ENCODE peak calls at places on chromosome 21, in four cellular contexts. One of them, this sample, is unnamed.

GRCh38 chr21:14589855-14590563 is 43.9 kb upstream of the SAMSN1 start:
- DNase-seq in GM23248: no peak
- DNase-seq in heart left ventricle: no peak
- DNase-seq in mammary epithelial cell: no peak
- DNase-seq in this sample: no peak

GRCh38 chr21:36419996-36420395 is 34.8 kb downstream of the CHAF1B start:
- DNase-seq in GM23248: peak; percentile 91
- DNase-seq in heart left ventricle: peak; percentile 86
- DNase-seq in mammary epithelial cell: peak; percentile 66
- DNase-seq in this sample: peak; percentile 73

GRCh38 chr21:15494481-15494880 is 235.3 kb upstream of the USP25 start:
- DNase-seq in GM23248: no peak
- DNase-seq in heart left ventricle: no peak
- DNase-seq in mammary epithelial cell: no peak
- DNase-seq in this sample: no peak

GRCh38 chr21:32307706-32308105 is 9.1 kb downstream of the MRAP start:
- DNase-seq in GM23248: no peak
- DNase-seq in heart left ventricle: no peak
- DNase-seq in mammary epithelial cell: no peak
- DNase-seq in this sample: no peak

GRCh38 chr21:41370840-41371697 is 9.2 kb downstream of the MX2 start:
- DNase-seq in GM23248: peak; percentile 10
- DNase-seq in heart left ventricle: no peak
- DNase-seq in mammary epithelial cell: no peak
- DNase-seq in this sample: no peak

GRCh38 chr21:46431884-46432488 is 26.7 kb upstream of the DIP2A start:
- DNase-seq in GM23248: no peak
- DNase-seq in heart left ventricle: no peak
- DNase-seq in mammary epithelial cell: no peak
- DNase-seq in this sample: no peak

GRCh38 chr21:19713324-19713723 is 1284.9 kb upstream of the NCAM2 start:
- DNase-seq in GM23248: no peak
- DNase-seq in heart left ventricle: no peak
- DNase-seq in mammary epithelial cell: no peak
- DNase-seq in this sample: no peak

GRCh38 chr21:41752231-41752681 is 14.6 kb downstream of the RIPK4 start:
- DNase-seq in GM23248: peak; percentile 91
- DNase-seq in heart left ventricle: no peak
- DNase-seq in mammary epithelial cell: peak; percentile 83
- DNase-seq in this sample: no peak

GRCh38 chr21:46286668-46286982 is 483 bp downstream of the YBEY start:
- DNase-seq in GM23248: no peak
- DNase-seq in heart left ventricle: no peak
- DNase-seq in mammary epithelial cell: no peak
- DNase-seq in this sample: no peak

GRCh38 chr21:29053011-29053553 is 20.4 kb downstream of the CCT8 start:
- DNase-seq in GM23248: no peak
- DNase-seq in heart left ventricle: no peak
- DNase-seq in mammary epithelial cell: no peak
- DNase-seq in this sample: no peak

GRCh38 chr21:29053656-29054055 is 19.8 kb downstream of the CCT8 start:
- DNase-seq in GM23248: no peak
- DNase-seq in heart left ventricle: no peak
- DNase-seq in mammary epithelial cell: no peak
- DNase-seq in this sample: no peak

GRCh38 chr21:29056538-29057050 is 16.9 kb downstream of the CCT8 start:
- DNase-seq in GM23248: peak; percentile 19
- DNase-seq in heart left ventricle: no peak
- DNase-seq in mammary epithelial cell: no peak
- DNase-seq in this sample: no peak

GRCh38 chr21:29056005-29056404 is 17.4 kb downstream of the CCT8 start:
- DNase-seq in GM23248: peak; percentile 21
- DNase-seq in heart left ventricle: no peak
- DNase-seq in mammary epithelial cell: no peak
- DNase-seq in this sample: no peak

GRCh38 chr21:29055080-29055479 is 18.4 kb downstream of the CCT8 start:
- DNase-seq in GM23248: no peak
- DNase-seq in heart left ventricle: no peak
- DNase-seq in mammary epithelial cell: no peak
- DNase-seq in this sample: no peak
- H3K4me1 ChIP-seq in GM23248: no peaks in the 10 kb centered on the region
- H3K4me1 ChIP-seq in heart left ventricle: no peaks in the 10 kb centered on the region
- H3K4me1 ChIP-seq in mammary epithelial cell: no peaks in the 10 kb centered on the region
- H3K4me1 ChIP-seq in this sample: no peaks in the 10 kb centered on the region

DNA sequence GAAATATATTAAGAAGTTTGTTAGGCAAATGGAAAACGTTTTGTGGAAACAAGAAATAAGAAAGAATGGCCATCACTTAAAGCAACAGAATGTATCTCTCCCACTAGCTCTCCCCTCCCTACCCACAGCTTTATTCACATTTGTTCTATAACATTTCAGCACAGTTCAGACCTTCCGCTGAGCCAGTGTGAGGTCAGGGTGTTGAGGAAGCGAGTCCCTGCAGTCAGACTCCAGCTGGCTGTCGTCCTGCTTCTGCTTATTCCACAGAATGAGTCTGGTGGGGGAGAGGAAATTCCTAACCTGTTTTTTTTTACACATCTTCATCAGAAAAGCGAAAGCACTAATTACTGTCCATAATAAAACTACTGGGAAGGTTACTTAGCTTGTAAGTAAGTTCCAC is 39.1 kb downstream of the MRPL39 start:
- DNase-seq in GM23248: no peak
- DNase-seq in heart left ventricle: peak; percentile 63
- DNase-seq in mammary epithelial cell: no peak
- DNase-seq in this sample: no peak
- H3K4me3 ChIP-seq in GM23248: no peak overlapping the region
- H3K4me3 ChIP-seq in heart left ventricle: peak overlapping the region; percentile 3
- H3K4me3 ChIP-seq in mammary epithelial cell: no peak overlapping the region
- H3K4me3 ChIP-seq in this sample: no peak overlapping the region

DNA sequence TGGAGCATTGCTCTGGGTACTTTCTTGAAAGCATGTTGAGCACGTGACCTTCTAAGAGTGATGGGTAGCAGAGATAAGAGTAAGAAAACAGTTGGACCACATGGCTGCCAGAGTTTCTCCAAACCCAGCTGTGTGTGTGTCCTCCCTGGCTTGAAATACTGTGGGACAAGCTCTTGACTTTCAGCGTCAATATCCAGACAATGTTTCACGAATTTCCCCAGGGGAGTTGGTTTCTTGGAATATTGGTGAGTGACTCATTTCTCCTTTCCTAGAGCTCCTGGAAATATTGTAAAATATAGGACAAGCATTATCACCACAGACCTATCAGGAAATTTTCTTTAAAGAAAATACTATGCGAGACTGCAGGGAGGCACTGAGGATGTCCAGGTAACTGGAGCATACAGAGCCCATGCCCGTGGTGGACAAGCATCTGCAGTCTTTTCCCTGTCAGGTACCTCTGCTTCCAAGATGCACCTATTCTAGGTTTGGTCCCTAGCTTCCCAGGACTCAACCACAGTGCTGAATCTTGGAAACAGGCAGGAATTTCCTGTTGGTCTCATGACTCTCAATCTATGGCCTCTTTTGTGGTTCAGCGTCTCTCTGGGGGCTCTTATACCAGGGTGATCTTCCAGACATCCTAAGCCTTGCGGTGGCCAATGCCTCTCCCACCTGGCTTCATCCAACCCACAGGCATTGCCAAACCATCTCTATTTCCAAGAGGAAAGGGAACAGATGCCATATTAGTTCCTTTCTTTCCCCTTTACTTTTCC is 67.4 kb downstream of the KCNJ6 start:
- DNase-seq in GM23248: peak; percentile 32
- DNase-seq in heart left ventricle: no peak
- DNase-seq in mammary epithelial cell: no peak
- DNase-seq in this sample: no peak
- H3K27ac ChIP-seq in GM23248: peak overlapping the region; percentile 55
- H3K27ac ChIP-seq in heart left ventricle: no peak overlapping the region
- H3K27ac ChIP-seq in mammary epithelial cell: no peak overlapping the region
- H3K27ac ChIP-seq in this sample: no peak overlapping the region

GRCh38 chr21:34793471-34793870 is 124.7 kb downstream of the CLIC6 start:
- DNase-seq in GM23248: no peak
- DNase-seq in heart left ventricle: no peak
- DNase-seq in mammary epithelial cell: no peak
- DNase-seq in this sample: no peak
- H3K4me1 ChIP-seq in GM23248: peaks cover 39% of the 10 kb centered on the region
- H3K4me1 ChIP-seq in heart left ventricle: peaks cover 16% of the 10 kb centered on the region
- H3K4me1 ChIP-seq in mammary epithelial cell: peaks cover 37% of the 10 kb centered on the region
- H3K4me1 ChIP-seq in this sample: peaks cover 7% of the 10 kb centered on the region

DNA sequence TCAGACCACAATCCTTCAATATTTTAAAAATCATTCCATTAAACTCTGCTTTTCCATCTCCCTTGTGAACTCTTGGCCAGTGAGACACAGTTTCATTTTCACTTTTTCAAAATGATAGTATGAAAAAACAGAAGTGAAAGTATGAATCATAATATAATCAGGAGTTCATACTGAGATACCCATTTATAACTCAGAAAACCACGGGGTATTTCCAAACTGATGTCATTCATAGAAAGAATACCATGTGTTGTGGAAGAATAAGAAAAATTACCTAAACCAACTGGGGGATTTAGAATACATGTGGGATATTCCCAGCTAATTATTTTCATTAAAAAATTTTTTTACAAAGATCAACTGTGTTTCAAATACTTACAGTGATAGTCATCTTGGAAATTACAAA is 149.9 kb downstream of the MRPL39 start:
- DNase-seq in GM23248: peak; percentile 56
- DNase-seq in heart left ventricle: no peak
- DNase-seq in mammary epithelial cell: peak; percentile 66
- DNase-seq in this sample: no peak
- H3K4me3 ChIP-seq in GM23248: peak overlapping the region; percentile 23
- H3K4me3 ChIP-seq in heart left ventricle: no peak overlapping the region
- H3K4me3 ChIP-seq in mammary epithelial cell: no peak overlapping the region
- H3K4me3 ChIP-seq in this sample: no peak overlapping the region

This sample was measured in pancreas.